ENCODE peak calls at places on chromosomes 5 and 9, in five cellular contexts. E is H1, V is neuronal stem cell, M is H9, L is trophoblast cell. U is an unnamed sample.

GRCh38 chr5:128038641-128039040 is 44.9 kb upstream of the SLC12A2 start:
- DNase-seq in V (no peak), L (peak; percentile 74), M (no peak), E (no peak), U (peak; percentile 38)

GRCh38 chr5:96794757-96795156 is 13.0 kb downstream of the ERAP1 start:
- DNase-seq in E (no peak), M (no peak), V (no peak), L (no peak), U (no peak)

GRCh38 chr5:172806897-172807672 is 27.0 kb upstream of the ERGIC1 start:
- DNase-seq in L (peak; percentile 95), E (peak; percentile 67), M (peak; percentile 89), V (no peak), U (peak; percentile 90)

GRCh38 chr5:155080721-155081120 is 67.2 kb downstream of the KIF4B start:
- DNase-seq in M (no peak), L (no peak), V (no peak), E (no peak), U (no peak)

GRCh38 chr5:72854419-72854818 is 38.0 kb downstream of the TNPO1 start:
- DNase-seq in L (no peak), E (no peak), V (no peak), M (no peak), U (no peak)

GRCh38 chr9:135961811-135962695 is 880 bp upstream of the UBAC1 start:
- DNase-seq in E (no peak), L (no peak), V (no peak), M (no peak), U (no peak)

GRCh38 chr5:132268698-132269551 is 11.4 kb downstream of the PDLIM4 start:
- DNase-seq in E (peak; percentile 41), V (no peak), M (peak; percentile 25), L (peak; percentile 62), U (peak; percentile 43)

GRCh38 chr9:130893250-130894101 is 3.1 kb downstream of the QRFP start:
- DNase-seq in L (peak; percentile 26), E (no peak), V (no peak), M (peak; percentile 29), U (peak; percentile 9)

GRCh38 chr5:166710275-166710674 is 1581.2 kb upstream of the WWC1 start:
- DNase-seq in M (no peak), L (no peak), V (no peak), E (no peak), U (peak; percentile 65)

GRCh38 chr5:32095261-32095671 is 78.9 kb downstream of the GOLPH3 start:
- DNase-seq in E (no peak), V (no peak), M (no peak), L (peak; percentile 74), U (peak; percentile 7)

GRCh38 chr5:95986937-95987520 is 25.4 kb upstream of the ELL2 start:
- DNase-seq in E (no peak), L (no peak), M (no peak), V (no peak), U (no peak)

GRCh38 chr5:176497852-176498251 is 39.4 kb downstream of the RNF44 start:
- DNase-seq in V (no peak), E (no peak), M (no peak), L (peak; percentile 16), U (no peak)

GRCh38 chr9:29640507-29640906 is 2067.2 kb upstream of the C9orf72 start:
- DNase-seq in V (no peak), L (no peak), E (no peak), M (no peak), U (no peak)

GRCh38 chr9:20361656-20362570 is 260.4 kb downstream of the MLLT3 start:
- DNase-seq in M (no peak), V (no peak), E (no peak), L (no peak), U (no peak)

GRCh38 chr5:81852277-81853004 is 101.5 kb upstream of the SSBP2 start:
- DNase-seq in E (peak; percentile 72), L (peak; percentile 16), V (peak; percentile 29), M (peak; percentile 78), U (peak; percentile 66)

GRCh38 chr5:112333236-112333850 is 85.7 kb downstream of the EPB41L4A start:
- DNase-seq in M (no peak), E (no peak), L (no peak), V (no peak), U (no peak)

GRCh38 chr5:10885026-10885425 is 124.0 kb upstream of the DAP start:
- DNase-seq in L (peak; percentile 84), V (no peak), M (no peak), E (no peak), U (peak; percentile 80)

GRCh38 chr9:36191696-36192095 is 975 bp downstream of the CLTA start:
- DNase-seq in E (no peak), L (no peak), M (no peak), V (no peak), U (peak; percentile 26)

GRCh38 chr9:27227192-27227591 is 69.8 kb downstream of the EQTN start:
- DNase-seq in L (peak; percentile 95), V (no peak), E (no peak), M (no peak), U (peak; percentile 95)

GRCh38 chr9:116800885-116801284 is 113.8 kb downstream of the TRIM32 start:
- DNase-seq in L (peak; percentile 37), E (no peak), V (no peak), M (peak; percentile 50), U (no peak)

GRCh38 chr5:173522518-173522917 is 93.9 kb downstream of the BOD1 start:
- DNase-seq in M (no peak), L (no peak), E (no peak), V (no peak), U (no peak)

GRCh38 chr5:153755913-153756500 is 265.5 kb downstream of the GRIA1 start:
- DNase-seq in E (no peak), L (no peak), V (no peak), M (no peak), U (no peak)

GRCh38 chr5:35026280-35026840 is 21.4 kb downstream of the AGXT2 start:
- DNase-seq in M (no peak), L (no peak), E (no peak), V (no peak), U (peak; percentile 27)

GRCh38 chr9:110161940-110162339 is 46.0 kb downstream of the C9orf152 start:
- DNase-seq in V (no peak), M (no peak), L (no peak), E (no peak), U (no peak)

GRCh38 chr5:34043099-34043876 is at the start of gene C1QTNF3:
- DNase-seq in V (no peak), M (no peak), L (no peak), E (no peak), U (no peak)

GRCh38 chr5:125696762-125697161 is 726.4 kb upstream of the GRAMD2B start:
- DNase-seq in V (no peak), M (no peak), L (peak; percentile 43), E (no peak), U (peak; percentile 45)

GRCh38 chr9:113578877-113579269 is 115.3 kb downstream of the RGS3 start:
- DNase-seq in V (no peak), E (no peak), L (no peak), M (no peak), U (peak; percentile 95)

GRCh38 chr9:113577525-113578261 is 114.2 kb downstream of the RGS3 start:
- DNase-seq in L (no peak), V (no peak), M (no peak), E (no peak), U (peak; percentile 66)

GRCh38 chr9:113579270-113580040 is 115.9 kb downstream of the RGS3 start:
- DNase-seq in E (no peak), M (no peak), V (no peak), L (no peak), U (peak; percentile 71)

GRCh38 chr9:113580041-113580953 is 116.8 kb downstream of the RGS3 start:
- DNase-seq in E (no peak), V (no peak), L (no peak), M (no peak), U (no peak)

DNA sequence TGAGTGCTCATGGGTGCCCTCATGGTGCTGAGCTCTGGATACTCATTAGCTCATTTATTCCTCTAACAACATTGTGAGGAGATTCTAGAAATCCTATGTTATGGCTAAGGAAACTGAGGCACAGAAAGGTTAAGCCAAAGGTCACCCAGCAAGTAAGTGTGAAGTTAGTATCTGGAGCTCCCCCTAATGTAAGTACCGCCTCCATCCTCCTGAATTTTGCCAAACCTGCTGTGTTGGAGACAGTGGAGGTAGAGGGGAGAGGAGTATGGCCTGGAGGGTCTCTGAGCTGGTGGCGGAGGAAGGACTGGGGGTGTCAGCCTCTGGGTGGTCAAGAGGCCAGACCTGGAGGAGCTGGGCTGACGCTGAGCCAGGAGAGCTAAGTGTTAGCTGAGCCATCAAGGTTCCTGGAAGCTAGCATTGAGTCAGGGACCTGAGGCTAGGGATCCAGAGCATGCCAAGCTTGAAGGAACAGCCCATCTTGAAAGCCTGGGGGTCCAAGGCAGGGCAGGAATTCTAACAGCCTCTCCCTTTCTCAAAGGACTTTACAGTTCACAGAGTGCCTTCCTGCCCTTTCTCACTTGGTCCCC is 114.8 kb downstream of the RGS3 start:
- DNase-seq in L (no peak), E (no peak), V (no peak), M (no peak), U (no peak)
- H2BK12ac ChIP-seq in L (peak overlapping the region; percentile 24), E (no peak overlapping the region), V (no peak overlapping the region), M (no peak overlapping the region), U (peak overlapping the region; percentile 100)

DNA sequence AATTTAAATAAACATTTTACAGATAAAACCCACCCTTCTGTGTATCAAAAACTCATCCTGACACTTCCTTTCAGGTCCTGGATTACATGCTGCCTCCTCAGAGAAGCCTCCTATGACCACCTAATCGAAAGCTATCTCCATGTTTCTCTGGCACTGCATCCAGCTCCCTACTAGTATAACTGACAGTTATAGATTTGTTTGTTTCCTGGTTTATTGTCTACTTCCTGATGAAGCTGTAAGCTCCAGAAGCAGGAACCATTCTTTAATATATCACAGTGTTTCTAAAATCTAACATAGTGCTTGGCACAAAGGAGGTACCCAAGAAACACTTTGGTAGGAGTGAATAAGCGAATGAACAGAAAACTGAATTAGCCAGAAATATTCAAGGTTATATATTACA is 270.4 kb downstream of the EFNA5 start:
- DNase-seq in V (no peak), E (no peak), L (no peak), M (no peak), U (no peak)
- H2BK12ac ChIP-seq in V (no peak overlapping the region), E (no peak overlapping the region), L (no peak overlapping the region), M (no peak overlapping the region), U (no peak overlapping the region)

GRCh38 chr5:140284013-140284412 is 18.9 kb downstream of the PFDN1 start:
- DNase-seq in L (no peak), M (no peak), V (no peak), E (no peak), U (no peak)

GRCh38 chr5:140287776-140288521 is 15.0 kb downstream of the PFDN1 start:
- DNase-seq in L (no peak), E (no peak), M (no peak), V (no peak), U (no peak)

GRCh38 chr5:140286424-140286823 is 16.5 kb downstream of the PFDN1 start:
- DNase-seq in L (no peak), M (no peak), E (no peak), V (no peak), U (no peak)

DNA sequence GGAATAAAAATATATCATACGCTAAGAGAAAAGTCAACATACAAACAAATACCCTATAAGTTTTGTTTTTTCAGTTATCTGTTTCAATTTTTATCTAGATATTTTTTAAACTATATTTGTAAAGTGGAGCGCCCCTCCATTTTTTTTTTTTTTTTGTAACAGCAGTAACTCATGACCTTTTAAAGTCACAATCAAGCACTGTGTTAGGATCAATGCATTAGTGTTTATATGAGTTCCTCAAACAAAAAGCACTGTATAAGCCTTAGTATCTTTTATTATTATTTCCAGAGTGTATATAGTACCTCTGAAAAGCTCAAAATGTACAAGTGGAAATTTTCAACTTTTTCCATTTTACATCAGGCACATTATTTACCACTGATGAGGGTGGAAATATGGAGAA is 20.6 kb downstream of the PFDN1 start:
- DNase-seq in L (no peak), E (no peak), M (no peak), V (no peak), U (no peak)
- H2BK12ac ChIP-seq in L (no peak overlapping the region), E (no peak overlapping the region), M (no peak overlapping the region), V (no peak overlapping the region), U (no peak overlapping the region)

GRCh38 chr5:73918791-73919221 is 292.8 kb downstream of the ARHGEF28 start:
- DNase-seq in E (no peak), V (no peak), M (no peak), L (no peak), U (no peak)
- H2BK12ac ChIP-seq in E (no peak overlapping the region), V (no peak overlapping the region), M (no peak overlapping the region), L (no peak overlapping the region), U (no peak overlapping the region)

U was measured in mesenchymal stem cell.